ENCODE peak calls at places on chromosome 18, in eight cellular contexts. H, W, M, K, B, A, E and Y are unnamed samples.

GRCh38 chr18:46917808-46918600 is 602 bp downstream of the KATNAL2 start:
- DNase-seq in H (no peak), W (no peak), M (peak), K (no peak), B (peak), A (peak), E (no peak), Y (peak)

GRCh38 chr18:58535340-58536186 is 93.3 kb downstream of the ALPK2 start:
- DNase-seq in H (no peak), W (no peak), M (peak), K (no peak), B (no peak), A (no peak), E (no peak), Y (no peak)

GRCh38 chr18:54957295-54957694 is 2.0 kb downstream of the CCDC68 start:
- DNase-seq in H (no peak), W (no peak), M (no peak), K (no peak), B (no peak), A (no peak), E (no peak), Y (no peak)

GRCh38 chr18:64097497-64097896 is 51.4 kb downstream of the LINC00305 start:
- DNase-seq in H (no peak), W (no peak), M (no peak), K (no peak), B (no peak), A (no peak), E (no peak), Y (no peak)

GRCh38 chr18:50814387-50814786 is 5.4 kb downstream of the MRO start:
- DNase-seq in H (no peak), W (no peak), M (no peak), K (no peak), B (no peak), A (no peak), E (no peak), Y (no peak)

GRCh38 chr18:72692086-72692485 is 147.9 kb upstream of the CBLN2 start:
- DNase-seq in H (no peak), W (peak), M (no peak), K (no peak), B (peak), A (no peak), E (no peak), Y (peak)

GRCh38 chr18:9092665-9093064 is 9.8 kb upstream of the NDUFV2 start:
- DNase-seq in H (no peak), W (no peak), M (no peak), K (no peak), B (no peak), A (no peak), E (no peak), Y (no peak)

GRCh38 chr18:63150326-63150725 is 169.2 kb downstream of the BCL2 start:
- DNase-seq in H (no peak), W (no peak), M (no peak), K (no peak), B (no peak), A (no peak), E (no peak), Y (no peak)

GRCh38 chr18:10571537-10571936 is 45.7 kb downstream of the NAPG start:
- DNase-seq in H (no peak), W (no peak), M (no peak), K (no peak), B (no peak), A (no peak), E (no peak), Y (no peak)

GRCh38 chr18:987325-988186 is 82.9 kb downstream of the ADCYAP1 start:
- DNase-seq in H (no peak), W (no peak), M (no peak), K (no peak), B (no peak), A (peak), E (peak), Y (peak)

GRCh38 chr18:32450026-32450681 is 20.5 kb downstream of the GAREM1 start:
- DNase-seq in H (no peak), W (no peak), M (no peak), K (no peak), B (no peak), A (no peak), E (no peak), Y (no peak)

GRCh38 chr18:21575656-21576055 is 24.8 kb downstream of the ESCO1 start:
- DNase-seq in H (no peak), W (no peak), M (no peak), K (no peak), B (no peak), A (no peak), E (no peak), Y (no peak)

GRCh38 chr18:49756135-49756534 is 57.2 kb downstream of the ACAA2 start:
- DNase-seq in H (no peak), W (no peak), M (no peak), K (no peak), B (no peak), A (no peak), E (no peak), Y (no peak)

GRCh38 chr18:34773961-34774754 is 64.1 kb downstream of the DTNA start:
- DNase-seq in H (peak), W (no peak), M (no peak), K (peak), B (peak), A (no peak), E (peak), Y (peak)

GRCh38 chr18:5197032-5197434 is at the start of gene AKAIN1:
- DNase-seq in H (peak), W (peak), M (peak), K (no peak), B (no peak), A (peak), E (peak), Y (peak)

GRCh38 chr18:31684279-31685096 is at the start of gene B4GALT6:
- DNase-seq in H (peak), W (peak), M (peak), K (peak), B (peak), A (peak), E (peak), Y (peak)

GRCh38 chr18:395481-396250 is 104.8 kb downstream of the COLEC12 start:
- DNase-seq in H (no peak), W (no peak), M (no peak), K (peak), B (no peak), A (peak), E (peak), Y (peak)

GRCh38 chr18:40911582-40912254 is 1043.3 kb upstream of the PIK3C3 start:
- DNase-seq in H (no peak), W (no peak), M (no peak), K (no peak), B (no peak), A (no peak), E (no peak), Y (no peak)

GRCh38 chr18:45456076-45457066 is 158.9 kb upstream of the SLC14A2 start:
- DNase-seq in H (no peak), W (no peak), M (no peak), K (no peak), B (no peak), A (no peak), E (no peak), Y (no peak)

GRCh38 chr18:13638684-13639083 is 87.7 kb downstream of the FAM210A start:
- DNase-seq in H (no peak), W (no peak), M (no peak), K (no peak), B (no peak), A (no peak), E (no peak), Y (no peak)

GRCh38 chr18:41504316-41504715 is 450.7 kb upstream of the PIK3C3 start:
- DNase-seq in H (no peak), W (no peak), M (no peak), K (no peak), B (no peak), A (no peak), E (no peak), Y (no peak)

GRCh38 chr18:60684843-60685513 is 312.4 kb upstream of the MC4R start:
- DNase-seq in H (no peak), W (peak), M (no peak), K (peak), B (no peak), A (peak), E (no peak), Y (peak)

GRCh38 chr18:56152547-56152946 is 485.8 kb downstream of the TXNL1 start:
- DNase-seq in H (no peak), W (no peak), M (no peak), K (no peak), B (no peak), A (no peak), E (no peak), Y (no peak)

GRCh38 chr18:48867978-48868377 is 82.8 kb downstream of the SMAD7 start:
- DNase-seq in H (no peak), W (no peak), M (no peak), K (no peak), B (no peak), A (no peak), E (no peak), Y (no peak)

GRCh38 chr18:21051615-21052014 is 60.0 kb downstream of the ROCK1 start:
- DNase-seq in H (no peak), W (no peak), M (no peak), K (no peak), B (no peak), A (no peak), E (no peak), Y (no peak)